ENCODE peak calls at places on chromosomes 12 and 14, in seven cellular contexts. I, E, T, G, Q, L and N are unnamed samples.

GRCh38 chr12:19857197-19857596 is 417.9 kb downstream of the AEBP2 start:
- DNase-seq in Q (no peak), L (no peak), G (no peak), I (no peak), E (no peak), T (no peak), N (no peak)

GRCh38 chr14:26622611-26623010 is 24.8 kb upstream of the NOVA1 start:
- DNase-seq in T (no peak), L (no peak), I (no peak), Q (no peak), E (no peak), G (no peak), N (no peak)

GRCh38 chr12:92147491-92147890 is 1.8 kb upstream of the BTG1 start:
- DNase-seq in I (no peak), G (no peak), E (no peak), T (no peak), L (no peak), Q (no peak), N (no peak)

GRCh38 chr14:49796025-49796424 is 28.1 kb downstream of the KLHDC2 start:
- DNase-seq in E (no peak), G (no peak), L (no peak), Q (no peak), I (no peak), T (no peak), N (no peak)

GRCh38 chr12:912466-913235 is 36.8 kb downstream of the RAD52 start:
- DNase-seq in G (no peak), T (no peak), Q (no peak), L (no peak), E (no peak), I (no peak), N (no peak)

GRCh38 chr14:105839425-105840265 is 313.3 kb downstream of the TMEM121 start:
- DNase-seq in Q (no peak), L (no peak), I (no peak), E (no peak), T (no peak), G (no peak), N (no peak)

GRCh38 chr12:236445-236844 is 22.5 kb upstream of the SLC6A12 start:
- DNase-seq in L (no peak), E (no peak), T (no peak), G (no peak), Q (no peak), I (no peak), N (no peak)

GRCh38 chr12:117134721-117135120 is 35.5 kb upstream of the TESC start:
- DNase-seq in G (no peak), L (no peak), E (no peak), I (no peak), Q (no peak), T (no peak), N (no peak)

GRCh38 chr12:104910196-104910840 is 47.8 kb downstream of the SLC41A2 start:
- DNase-seq in I (no peak), T (no peak), G (no peak), Q (no peak), E (no peak), L (peak), N (no peak)

GRCh38 chr14:23539209-23539866 is 12.2 kb downstream of the ZFHX2 start:
- DNase-seq in T (peak), E (peak), Q (no peak), L (peak), I (no peak), G (peak), N (peak)

GRCh38 chr12:84874125-84874824 is 38.3 kb downstream of the SLC6A15 start:
- DNase-seq in T (peak), G (no peak), E (peak), L (peak), I (peak), Q (no peak), N (peak)

GRCh38 chr14:38330262-38330661 is 74.4 kb upstream of the CLEC14A start:
- DNase-seq in Q (no peak), E (no peak), G (no peak), L (no peak), T (peak), I (no peak), N (no peak)

GRCh38 chr12:116157845-116158267 is 119.6 kb downstream of the MED13L start:
- DNase-seq in E (peak), Q (no peak), G (no peak), I (no peak), L (no peak), T (peak), N (no peak)

GRCh38 chr12:113886721-113887120 is 79.4 kb downstream of the RBM19 start:
- DNase-seq in Q (no peak), T (no peak), E (no peak), L (no peak), I (no peak), G (no peak), N (no peak)